ENCODE peak calls at places on chromosomes 5 and 9, in six cellular contexts. One of them, this sample, is unnamed.

GRCh38 chr5:45639038-45639437 is 57.1 kb downstream of the HCN1 start:
- DNase-seq in HL-60: no peak
- DNase-seq in activated T-cell treated with anti-CD3 and anti-CD28 coated beads, Interleukin-2, amount 50 U/mL, for 48 hours: no peak
- DNase-seq in BE2C: no peak
- DNase-seq in foreskin melanocyte: no peak
- DNase-seq in GDM1: no peak
- DNase-seq in this sample: no peak

GRCh38 chr9:36922548-36922947 is 111.5 kb downstream of the PAX5 start:
- DNase-seq in HL-60: no peak
- DNase-seq in activated T-cell treated with anti-CD3 and anti-CD28 coated beads, Interleukin-2, amount 50 U/mL, for 48 hours: no peak
- DNase-seq in BE2C: no peak
- DNase-seq in foreskin melanocyte: no peak
- DNase-seq in GDM1: no peak
- DNase-seq in this sample: no peak

GRCh38 chr5:79105868-79106267 is 5.7 kb upstream of the BHMT start:
- DNase-seq in HL-60: no peak
- DNase-seq in activated T-cell treated with anti-CD3 and anti-CD28 coated beads, Interleukin-2, amount 50 U/mL, for 48 hours: no peak
- DNase-seq in BE2C: no peak
- DNase-seq in foreskin melanocyte: no peak
- DNase-seq in GDM1: no peak
- DNase-seq in this sample: no peak

GRCh38 chr5:134132372-134133212 is 18.1 kb downstream of the TCF7 start:
- DNase-seq in HL-60: no peak
- DNase-seq in activated T-cell treated with anti-CD3 and anti-CD28 coated beads, Interleukin-2, amount 50 U/mL, for 48 hours: peak; percentile 75
- DNase-seq in BE2C: peak; percentile 2
- DNase-seq in foreskin melanocyte: no peak
- DNase-seq in GDM1: no peak
- DNase-seq in this sample: peak; percentile 66

GRCh38 chr9:14585730-14586473 is 107.3 kb downstream of the ZDHHC21 start:
- DNase-seq in HL-60: no peak
- DNase-seq in activated T-cell treated with anti-CD3 and anti-CD28 coated beads, Interleukin-2, amount 50 U/mL, for 48 hours: peak; percentile 28
- DNase-seq in BE2C: no peak
- DNase-seq in foreskin melanocyte: no peak
- DNase-seq in GDM1: no peak
- DNase-seq in this sample: no peak

GRCh38 chr9:84297162-84297821 is 43.3 kb downstream of the SLC28A3 start:
- DNase-seq in HL-60: no peak
- DNase-seq in activated T-cell treated with anti-CD3 and anti-CD28 coated beads, Interleukin-2, amount 50 U/mL, for 48 hours: no peak
- DNase-seq in BE2C: no peak
- DNase-seq in foreskin melanocyte: no peak
- DNase-seq in GDM1: no peak
- DNase-seq in this sample: no peak

GRCh38 chr5:77076961-77077820 is 9.9 kb downstream of the ZBED3 start:
- DNase-seq in HL-60: peak; percentile 13
- DNase-seq in activated T-cell treated with anti-CD3 and anti-CD28 coated beads, Interleukin-2, amount 50 U/mL, for 48 hours: peak; percentile 74
- DNase-seq in BE2C: peak; percentile 84
- DNase-seq in foreskin melanocyte: no peak
- DNase-seq in GDM1: no peak
- DNase-seq in this sample: peak; percentile 86

GRCh38 chr5:116410345-116410890 is 164.2 kb downstream of the SEMA6A start:
- DNase-seq in HL-60: no peak
- DNase-seq in activated T-cell treated with anti-CD3 and anti-CD28 coated beads, Interleukin-2, amount 50 U/mL, for 48 hours: no peak
- DNase-seq in BE2C: no peak
- DNase-seq in foreskin melanocyte: no peak
- DNase-seq in GDM1: no peak
- DNase-seq in this sample: no peak

GRCh38 chr5:91486638-91487037 is 103.5 kb upstream of the ARRDC3 start:
- DNase-seq in HL-60: no peak
- DNase-seq in activated T-cell treated with anti-CD3 and anti-CD28 coated beads, Interleukin-2, amount 50 U/mL, for 48 hours: no peak
- DNase-seq in BE2C: no peak
- DNase-seq in foreskin melanocyte: no peak
- DNase-seq in GDM1: no peak
- DNase-seq in this sample: no peak

GRCh38 chr5:150562832-150563231 is 54.9 kb downstream of the NDST1 start:
- DNase-seq in HL-60: no peak
- DNase-seq in activated T-cell treated with anti-CD3 and anti-CD28 coated beads, Interleukin-2, amount 50 U/mL, for 48 hours: no peak
- DNase-seq in BE2C: peak; percentile 61
- DNase-seq in foreskin melanocyte: peak; percentile 36
- DNase-seq in GDM1: peak; percentile 15
- DNase-seq in this sample: peak; percentile 39

GRCh38 chr5:5677738-5678137 is 255.3 kb downstream of the ICE1 start:
- DNase-seq in HL-60: no peak
- DNase-seq in activated T-cell treated with anti-CD3 and anti-CD28 coated beads, Interleukin-2, amount 50 U/mL, for 48 hours: no peak
- DNase-seq in BE2C: no peak
- DNase-seq in foreskin melanocyte: no peak
- DNase-seq in GDM1: no peak
- DNase-seq in this sample: no peak

GRCh38 chr9:20726144-20726543 is 42.1 kb downstream of the FOCAD start:
- DNase-seq in HL-60: no peak
- DNase-seq in activated T-cell treated with anti-CD3 and anti-CD28 coated beads, Interleukin-2, amount 50 U/mL, for 48 hours: no peak
- DNase-seq in BE2C: no peak
- DNase-seq in foreskin melanocyte: no peak
- DNase-seq in GDM1: no peak
- DNase-seq in this sample: no peak

GRCh38 chr5:137791387-137791786 is 37.2 kb upstream of the HNRNPA0 start:
- DNase-seq in HL-60: no peak
- DNase-seq in activated T-cell treated with anti-CD3 and anti-CD28 coated beads, Interleukin-2, amount 50 U/mL, for 48 hours: no peak
- DNase-seq in BE2C: no peak
- DNase-seq in foreskin melanocyte: peak; percentile 51
- DNase-seq in GDM1: no peak
- DNase-seq in this sample: no peak

GRCh38 chr5:151424892-151425523 is 22.4 kb upstream of the SLC36A1 start:
- DNase-seq in HL-60: no peak
- DNase-seq in activated T-cell treated with anti-CD3 and anti-CD28 coated beads, Interleukin-2, amount 50 U/mL, for 48 hours: no peak
- DNase-seq in BE2C: no peak
- DNase-seq in foreskin melanocyte: no peak
- DNase-seq in GDM1: no peak
- DNase-seq in this sample: peak; percentile 75

GRCh38 chr9:5629312-5630037 is 568 bp downstream of the RIC1 start:
- DNase-seq in HL-60: no peak
- DNase-seq in activated T-cell treated with anti-CD3 and anti-CD28 coated beads, Interleukin-2, amount 50 U/mL, for 48 hours: peak; percentile 64
- DNase-seq in BE2C: peak; percentile 58
- DNase-seq in foreskin melanocyte: peak; percentile 59
- DNase-seq in GDM1: peak; percentile 36
- DNase-seq in this sample: peak; percentile 42

GRCh38 chr9:114112778-114113585 is 13.9 kb upstream of the KIF12 start:
- DNase-seq in HL-60: no peak
- DNase-seq in activated T-cell treated with anti-CD3 and anti-CD28 coated beads, Interleukin-2, amount 50 U/mL, for 48 hours: no peak
- DNase-seq in BE2C: peak; percentile 55
- DNase-seq in foreskin melanocyte: peak; percentile 20
- DNase-seq in GDM1: no peak
- DNase-seq in this sample: no peak

GRCh38 chr9:17403539-17403938 is 175.3 kb upstream of the SH3GL2 start:
- DNase-seq in HL-60: no peak
- DNase-seq in activated T-cell treated with anti-CD3 and anti-CD28 coated beads, Interleukin-2, amount 50 U/mL, for 48 hours: no peak
- DNase-seq in BE2C: no peak
- DNase-seq in foreskin melanocyte: no peak
- DNase-seq in GDM1: no peak
- DNase-seq in this sample: no peak

GRCh38 chr5:175861337-175862130 is 9.8 kb upstream of the CPLX2 start:
- DNase-seq in HL-60: no peak
- DNase-seq in activated T-cell treated with anti-CD3 and anti-CD28 coated beads, Interleukin-2, amount 50 U/mL, for 48 hours: no peak
- DNase-seq in BE2C: peak; percentile 80
- DNase-seq in foreskin melanocyte: no peak
- DNase-seq in GDM1: no peak
- DNase-seq in this sample: no peak

GRCh38 chr5:67085616-67086015 is 111.0 kb downstream of the CD180 start:
- DNase-seq in HL-60: no peak
- DNase-seq in activated T-cell treated with anti-CD3 and anti-CD28 coated beads, Interleukin-2, amount 50 U/mL, for 48 hours: no peak
- DNase-seq in BE2C: no peak
- DNase-seq in foreskin melanocyte: no peak
- DNase-seq in GDM1: no peak
- DNase-seq in this sample: no peak

GRCh38 chr5:128825826-128826225 is 139.5 kb upstream of the SLC27A6 start:
- DNase-seq in HL-60: no peak
- DNase-seq in activated T-cell treated with anti-CD3 and anti-CD28 coated beads, Interleukin-2, amount 50 U/mL, for 48 hours: no peak
- DNase-seq in BE2C: no peak
- DNase-seq in foreskin melanocyte: no peak
- DNase-seq in GDM1: no peak
- DNase-seq in this sample: no peak

GRCh38 chr5:142976861-142977260 is 206.7 kb downstream of the ARHGAP26 start:
- DNase-seq in HL-60: peak; percentile 32
- DNase-seq in activated T-cell treated with anti-CD3 and anti-CD28 coated beads, Interleukin-2, amount 50 U/mL, for 48 hours: no peak
- DNase-seq in BE2C: no peak
- DNase-seq in foreskin melanocyte: no peak
- DNase-seq in GDM1: no peak
- DNase-seq in this sample: no peak

GRCh38 chr5:76763136-76763535 is 47.2 kb downstream of the F2R start:
- DNase-seq in HL-60: no peak
- DNase-seq in activated T-cell treated with anti-CD3 and anti-CD28 coated beads, Interleukin-2, amount 50 U/mL, for 48 hours: no peak
- DNase-seq in BE2C: no peak
- DNase-seq in foreskin melanocyte: no peak
- DNase-seq in GDM1: no peak
- DNase-seq in this sample: no peak

GRCh38 chr5:57032151-57032551 is 80.2 kb upstream of the MIER3 start:
- DNase-seq in HL-60: peak; percentile 20
- DNase-seq in activated T-cell treated with anti-CD3 and anti-CD28 coated beads, Interleukin-2, amount 50 U/mL, for 48 hours: no peak
- DNase-seq in BE2C: peak; percentile 30
- DNase-seq in foreskin melanocyte: peak; percentile 42
- DNase-seq in GDM1: peak; percentile 1
- DNase-seq in this sample: no peak

GRCh38 chr5:118996098-118996497 is 7.8 kb upstream of the DTWD2 start:
- DNase-seq in HL-60: no peak
- DNase-seq in activated T-cell treated with anti-CD3 and anti-CD28 coated beads, Interleukin-2, amount 50 U/mL, for 48 hours: no peak
- DNase-seq in BE2C: no peak
- DNase-seq in foreskin melanocyte: no peak
- DNase-seq in GDM1: no peak
- DNase-seq in this sample: no peak

GRCh38 chr9:91214086-91214485 is 147.6 kb downstream of the AUH start:
- DNase-seq in HL-60: no peak
- DNase-seq in activated T-cell treated with anti-CD3 and anti-CD28 coated beads, Interleukin-2, amount 50 U/mL, for 48 hours: no peak
- DNase-seq in BE2C: no peak
- DNase-seq in foreskin melanocyte: no peak
- DNase-seq in GDM1: no peak
- DNase-seq in this sample: no peak

GRCh38 chr9:14924821-14925220 is 14.6 kb upstream of the FREM1 start:
- DNase-seq in HL-60: no peak
- DNase-seq in activated T-cell treated with anti-CD3 and anti-CD28 coated beads, Interleukin-2, amount 50 U/mL, for 48 hours: no peak
- DNase-seq in BE2C: no peak
- DNase-seq in foreskin melanocyte: no peak
- DNase-seq in GDM1: no peak
- DNase-seq in this sample: no peak

GRCh38 chr9:19995619-19996018 is 206.8 kb upstream of the SLC24A2 start:
- DNase-seq in HL-60: no peak
- DNase-seq in activated T-cell treated with anti-CD3 and anti-CD28 coated beads, Interleukin-2, amount 50 U/mL, for 48 hours: no peak
- DNase-seq in BE2C: no peak
- DNase-seq in foreskin melanocyte: no peak
- DNase-seq in GDM1: no peak
- DNase-seq in this sample: no peak

GRCh38 chr9:125694478-125694877 is 12.5 kb downstream of the MAPKAP1 start:
- DNase-seq in HL-60: no peak
- DNase-seq in activated T-cell treated with anti-CD3 and anti-CD28 coated beads, Interleukin-2, amount 50 U/mL, for 48 hours: no peak
- DNase-seq in BE2C: no peak
- DNase-seq in foreskin melanocyte: no peak
- DNase-seq in GDM1: no peak
- DNase-seq in this sample: no peak

GRCh38 chr5:123089971-123090640 is 1.1 kb downstream of the PRDM6 start:
- DNase-seq in HL-60: no peak
- DNase-seq in activated T-cell treated with anti-CD3 and anti-CD28 coated beads, Interleukin-2, amount 50 U/mL, for 48 hours: peak; percentile 20
- DNase-seq in BE2C: peak; percentile 11
- DNase-seq in foreskin melanocyte: no peak
- DNase-seq in GDM1: no peak
- DNase-seq in this sample: peak; percentile 58

GRCh38 chr5:125411163-125412050 is 665.0 kb upstream of the ZNF608 start:
- DNase-seq in HL-60: no peak
- DNase-seq in activated T-cell treated with anti-CD3 and anti-CD28 coated beads, Interleukin-2, amount 50 U/mL, for 48 hours: no peak
- DNase-seq in BE2C: peak; percentile 79
- DNase-seq in foreskin melanocyte: no peak
- DNase-seq in GDM1: no peak
- DNase-seq in this sample: no peak

GRCh38 chr9:95204710-95205109 is 112.8 kb downstream of the FANCC start:
- DNase-seq in HL-60: no peak
- DNase-seq in activated T-cell treated with anti-CD3 and anti-CD28 coated beads, Interleukin-2, amount 50 U/mL, for 48 hours: no peak
- DNase-seq in BE2C: no peak
- DNase-seq in foreskin melanocyte: no peak
- DNase-seq in GDM1: no peak
- DNase-seq in this sample: no peak

GRCh38 chr9:114235113-114235589 is 79.8 kb downstream of the COL27A1 start:
- DNase-seq in HL-60: peak; percentile 37
- DNase-seq in activated T-cell treated with anti-CD3 and anti-CD28 coated beads, Interleukin-2, amount 50 U/mL, for 48 hours: no peak
- DNase-seq in BE2C: no peak
- DNase-seq in foreskin melanocyte: no peak
- DNase-seq in GDM1: no peak
- DNase-seq in this sample: no peak